ENCODE peak calls at places on chromosome 13, in four cellular contexts. R is AG04449, S is heart right ventricle, O is adrenal gland. B is an unnamed sample.

GRCh38 chr13:51818276-51818675 is 14.3 kb upstream of the DHRS12 start:
- DNase-seq in O (no peak), S (peak), R (no peak), B (no peak)

GRCh38 chr13:94009696-94010095 is 469.8 kb downstream of the DCT start:
- DNase-seq in S (no peak), O (no peak), R (peak), B (peak)

GRCh38 chr13:23488442-23488841 is 54.9 kb upstream of the SACS start:
- DNase-seq in O (no peak), S (peak), R (no peak), B (no peak)

GRCh38 chr13:72983085-72983768 is 75.6 kb upstream of the KLF5 start:
- DNase-seq in S (no peak), R (peak), O (peak), B (no peak)

GRCh38 chr13:95842898-95843297 is 166.0 kb downstream of the DNAJC3 start:
- DNase-seq in O (no peak), S (no peak), R (no peak), B (no peak)

GRCh38 chr13:98428256-98428966 is 148.5 kb downstream of the STK24 start:
- DNase-seq in S (no peak), R (no peak), O (no peak), B (no peak)

GRCh38 chr13:72959643-72960042 is 99.2 kb upstream of the KLF5 start:
- DNase-seq in R (no peak), S (no peak), O (no peak), B (no peak)

GRCh38 chr13:99978781-99979452 is 2.7 kb upstream of the ZIC2 start:
- DNase-seq in R (no peak), O (no peak), S (no peak), B (no peak)

GRCh38 chr13:94112731-94113130 is 366.8 kb downstream of the DCT start:
- DNase-seq in S (no peak), R (no peak), O (no peak), B (no peak)

GRCh38 chr13:19587635-19588300 is 26.4 kb upstream of the TPTE2 start:
- DNase-seq in O (no peak), S (peak), R (peak), B (no peak)

GRCh38 chr13:80033286-80033685 is 307.6 kb downstream of the SPRY2 start:
- DNase-seq in S (no peak), O (no peak), R (no peak), B (no peak)

GRCh38 chr13:104314926-104315535 is 1248.8 kb upstream of the SLC10A2 start:
- DNase-seq in R (no peak), O (no peak), S (no peak), B (no peak)

DNA sequence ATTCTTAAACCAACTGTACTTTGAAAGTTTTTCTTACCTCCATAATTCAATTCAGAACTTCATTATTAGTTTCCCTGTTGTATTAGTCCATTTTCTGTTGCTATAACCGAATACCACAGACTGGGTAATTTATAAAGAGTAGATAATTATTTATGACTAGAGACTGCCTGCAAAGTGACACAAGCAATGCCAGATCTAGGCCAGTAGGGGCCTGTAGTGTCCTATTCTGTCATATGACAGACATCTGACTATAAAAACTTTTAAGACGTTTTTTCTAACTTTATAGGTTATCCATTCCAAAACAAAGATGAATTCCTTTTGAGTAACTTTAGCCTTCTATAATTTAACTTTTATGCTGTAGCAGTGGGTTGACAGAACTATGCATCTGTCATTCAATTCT is 2783.8 kb downstream of the PCDH9 start:
- DNase-seq in R (no peak), O (no peak), S (no peak), B (no peak)
- TF ChIP-seq CTCF in R (no peak), O (no peak), S (no peak), B (peak)

DNA sequence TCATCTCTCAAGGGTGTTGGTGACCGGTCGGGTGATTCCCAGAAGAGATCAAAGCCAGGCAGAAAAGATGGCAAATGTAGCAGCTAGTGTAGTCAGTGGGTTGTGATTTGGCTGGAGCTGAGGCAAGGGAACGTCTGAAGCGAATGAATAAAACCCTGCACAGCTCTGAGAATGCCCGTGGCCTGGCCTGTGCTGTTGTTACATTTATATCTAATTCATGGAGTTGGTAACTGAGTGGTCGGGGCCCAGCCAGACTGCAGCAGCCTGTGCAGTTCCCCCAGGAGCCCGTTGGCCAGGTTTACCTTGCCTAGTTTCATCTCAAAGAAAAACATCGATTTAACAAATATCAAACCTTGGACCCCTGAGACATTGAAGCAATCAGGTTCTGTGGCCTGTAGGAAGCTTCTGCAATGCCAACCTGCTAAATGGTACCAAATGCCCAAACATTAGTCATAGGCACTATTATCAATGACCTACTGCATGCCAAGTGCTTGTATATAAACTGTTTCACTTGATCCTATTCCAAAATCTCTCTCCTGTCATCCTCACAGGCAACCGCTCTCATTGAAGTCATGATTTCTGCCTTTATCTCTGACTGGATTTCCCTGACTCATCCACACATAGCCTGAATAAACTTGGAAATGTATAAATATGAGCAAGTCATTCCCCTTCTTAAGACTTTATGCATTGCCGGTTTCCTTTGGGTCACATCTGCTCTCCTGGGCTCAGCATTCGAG is 153.6 kb upstream of the SERP2 start:
- DNase-seq in O (peak), S (no peak), R (no peak), B (no peak)
- TF ChIP-seq CTCF in O (no peak), S (no peak), R (no peak), B (no peak)

GRCh38 chr13:30529085-30529815 is 63.5 kb upstream of the HMGB1 start:
- DNase-seq in O (no peak), R (no peak), S (no peak), B (no peak)

GRCh38 chr13:30526612-30527217 is 61.0 kb upstream of the HMGB1 start:
- DNase-seq in S (peak), O (no peak), R (no peak), B (no peak)
- TF ChIP-seq CTCF in S (no peak), O (no peak), R (no peak), B (no peak)

GRCh38 chr13:107138987-107139386 is 571.0 kb upstream of the ARGLU1 start:
- DNase-seq in R (no peak), S (peak), O (no peak), B (no peak)

GRCh38 chr13:107138468-107138867 is 570.5 kb upstream of the ARGLU1 start:
- DNase-seq in O (no peak), R (no peak), S (no peak), B (no peak)

GRCh38 chr13:107141767-107142166 is 573.8 kb upstream of the ARGLU1 start:
- DNase-seq in R (no peak), O (no peak), S (no peak), B (no peak)

DNA sequence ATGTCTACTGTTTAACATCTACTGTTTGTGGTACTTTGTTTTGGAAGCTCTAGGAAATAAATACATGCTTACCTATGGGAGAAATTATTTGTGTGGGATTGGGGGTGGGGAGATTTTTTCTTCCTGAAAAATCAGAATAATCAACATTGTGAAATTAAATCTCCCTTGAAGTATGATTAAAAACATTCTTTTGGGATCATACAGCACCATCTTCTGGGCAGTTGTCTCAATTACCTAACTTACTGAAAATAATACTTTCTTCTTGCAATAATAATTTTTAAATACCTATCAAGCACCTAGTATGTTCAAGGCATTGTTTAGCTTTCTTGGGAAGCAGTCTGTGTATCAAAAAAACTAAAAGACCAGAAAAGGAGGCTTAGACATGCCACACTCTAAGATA is 576.5 kb upstream of the ARGLU1 start:
- DNase-seq in S (no peak), R (no peak), O (no peak), B (no peak)
- TF ChIP-seq CTCF in S (peak), R (no peak), O (no peak), B (peak)

GRCh38 chr13:114021464-114022308 is 47.8 kb upstream of the C13orf46 start:
- DNase-seq in R (no peak), S (no peak), O (no peak), B (no peak)
- TF ChIP-seq CTCF in R (no peak), S (no peak), O (no peak), B (no peak)

DNA sequence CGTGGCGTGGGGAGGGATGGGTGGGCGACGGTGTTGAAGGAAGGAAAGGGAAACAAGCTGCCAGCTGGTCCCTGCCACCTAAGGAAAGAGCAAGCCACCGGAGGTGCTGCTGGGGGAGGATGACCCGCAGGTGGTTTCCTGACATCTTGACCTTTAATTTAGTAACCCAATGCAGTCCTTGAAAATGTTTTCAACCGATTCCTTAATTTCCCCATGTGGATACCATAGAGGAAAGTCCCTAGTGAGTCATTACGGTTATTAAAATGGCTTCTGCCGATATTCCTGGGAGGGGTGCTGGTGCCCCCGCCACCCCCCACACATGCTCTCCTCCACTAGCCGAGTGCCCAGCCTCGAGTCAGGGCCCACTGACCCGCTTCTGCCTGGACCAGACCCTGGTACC is 6.3 kb upstream of the ANKRD10 start:
- DNase-seq in S (no peak), R (no peak), O (no peak), B (no peak)
- TF ChIP-seq CTCF in S (no peak), R (no peak), O (no peak), B (no peak)

GRCh38 chr13:89577301-89577700 is 1770.2 kb upstream of the MIR17HG start:
- DNase-seq in R (no peak), O (no peak), S (no peak), B (no peak)
- TF ChIP-seq CTCF in R (no peak), O (no peak), S (no peak), B (no peak)

DNA sequence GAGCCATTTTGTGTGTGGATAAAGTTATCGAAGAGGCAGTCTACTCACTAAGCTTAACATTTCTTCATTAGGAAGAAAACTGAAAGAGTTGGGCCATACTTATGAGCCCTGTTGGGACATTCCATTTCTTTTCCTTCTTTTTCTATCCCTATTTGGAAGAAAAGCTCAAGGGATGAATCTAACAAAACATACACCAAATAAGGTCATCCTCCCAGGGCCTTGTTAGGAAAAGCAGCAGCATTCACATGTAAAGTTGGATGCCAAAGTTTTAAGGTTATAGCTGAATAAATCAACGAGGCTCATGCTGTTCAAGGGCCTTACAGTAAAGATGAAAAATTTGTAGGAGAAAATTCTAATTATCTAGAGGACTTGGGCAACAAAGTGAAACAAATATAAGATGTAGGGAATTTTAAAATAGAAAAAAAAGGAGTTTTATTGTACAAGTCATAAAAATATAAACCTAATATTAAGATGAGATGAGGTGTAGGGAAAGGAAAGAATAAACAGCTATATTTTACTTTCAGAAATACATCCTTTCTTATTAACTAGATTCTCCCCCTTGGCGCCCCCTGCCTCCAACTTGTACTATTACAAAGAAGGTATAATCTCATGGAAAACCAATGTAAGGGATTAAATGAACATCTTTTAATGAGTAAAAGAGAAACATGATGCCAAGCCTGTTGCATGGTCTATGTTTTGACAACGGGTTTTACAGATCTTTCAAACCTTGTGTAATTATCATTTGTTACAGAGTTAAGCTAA is 160.4 kb downstream of the PCDH20 start:
- DNase-seq in O (no peak), S (no peak), R (no peak), B (no peak)
- TF ChIP-seq CTCF in O (no peak), S (peak), R (no peak), B (peak)

GRCh38 chr13:113060557-113061270 is 44.9 kb upstream of the F7 start:
- DNase-seq in O (no peak), S (no peak), R (no peak), B (no peak)
- TF ChIP-seq CTCF in O (no peak), S (no peak), R (no peak), B (no peak)

GRCh38 chr13:20703785-20704458 is 423 bp downstream of the IL17D start:
- DNase-seq in R (no peak), S (peak), O (peak), B (peak)
- TF ChIP-seq CTCF in R (peak), S (peak), O (no peak), B (peak)